ENCODE peak calls at places on chromosomes 3 and 15, in nine cellular contexts. T is NCI-H2029 treated with DMSO at 0.1 percent for 48 hours, V is LoVo, K is caudate nucleus, F is Daoy, H is NCI-H226, P is progenitor cell of endocrine pancreas, D is natural killer cell, N is NCI-H774. O is an unnamed sample.

GRCh38 chr15:68271854-68272471 is 5.6 kb upstream of the FEM1B start:
- DNase-seq in K (no peak), T (no peak), F (peak; percentile 89), P (no peak), N (peak; percentile 6), H (peak; percentile 96), D (no peak), V (no peak), O (peak; percentile 55)

GRCh38 chr3:111723293-111723963 is 128.3 kb upstream of the ZBED2 start:
- DNase-seq in P (no peak), D (no peak), V (no peak), N (peak; percentile 48), T (no peak), K (no peak), F (peak; percentile 69), H (no peak), O (no peak)

GRCh38 chr3:71944482-71944881 is 159.5 kb upstream of the PROK2 start:
- DNase-seq in F (no peak), T (no peak), V (no peak), H (no peak), K (no peak), N (peak; percentile 42), D (no peak), P (no peak), O (no peak)

GRCh38 chr3:101813817-101814440 is 34.9 kb downstream of the NXPE3 start:
- DNase-seq in T (no peak), F (no peak), N (peak; percentile 7), P (no peak), H (no peak), K (no peak), D (no peak), V (peak; percentile 20), O (no peak)

GRCh38 chr15:69729167-69729748 is 276.6 kb downstream of the RPLP1 start:
- DNase-seq in V (peak; percentile 20), F (no peak), T (no peak), P (no peak), D (peak; percentile 68), H (no peak), K (no peak), N (no peak), O (no peak)

GRCh38 chr15:70596354-70597055 is 166.9 kb downstream of the UACA start:
- DNase-seq in D (no peak), T (no peak), K (no peak), V (peak; percentile 81), P (no peak), F (peak; percentile 90), H (peak; percentile 85), N (no peak), O (no peak)

GRCh38 chr15:59594493-59594942 is 17.1 kb upstream of the GCNT3 start:
- DNase-seq in D (no peak), V (peak; percentile 88), N (no peak), T (no peak), H (peak; percentile 100), P (no peak), F (peak; percentile 75), K (no peak), O (no peak)

GRCh38 chr3:178900244-178900643 is 171.4 kb downstream of the ZMAT3 start:
- DNase-seq in N (peak; percentile 95), D (no peak), K (no peak), T (peak; percentile 53), F (no peak), P (no peak), H (no peak), V (no peak), O (no peak)

GRCh38 chr3:122258757-122259371 is 66.2 kb upstream of the CSTA start:
- DNase-seq in P (peak; percentile 49), N (peak; percentile 36), K (peak; percentile 14), H (peak; percentile 26), V (peak; percentile 56), D (no peak), T (peak; percentile 35), F (peak; percentile 82), O (peak; percentile 39)

GRCh38 chr15:48103647-48104046 is 17.1 kb upstream of the SLC24A5 start:
- DNase-seq in P (no peak), D (no peak), V (no peak), N (no peak), F (no peak), T (no peak), H (no peak), K (no peak), O (no peak)

GRCh38 chr3:69081583-69082262 is 1.6 kb upstream of the UBA3 start:
- DNase-seq in K (no peak), F (peak; percentile 55), T (no peak), H (peak; percentile 19), D (no peak), N (no peak), V (no peak), P (no peak), O (no peak)

GRCh38 chr15:45387379-45388007 is 9.1 kb upstream of the GATM start:
- DNase-seq in N (no peak), P (no peak), K (no peak), T (no peak), H (no peak), F (no peak), D (no peak), V (no peak), O (no peak)

GRCh38 chr3:13479332-13479581 is 849 bp upstream of the HDAC11 start:
- DNase-seq in V (peak; percentile 22), N (no peak), F (peak; percentile 35), P (no peak), H (no peak), K (peak; percentile 67), T (no peak), D (no peak), O (peak; percentile 92)

GRCh38 chr3:157333551-157333991 is 103.1 kb upstream of the PTX3 start:
- DNase-seq in H (no peak), V (no peak), D (no peak), N (no peak), T (no peak), F (peak; percentile 63), K (no peak), P (no peak), O (no peak)

GRCh38 chr3:42732829-42733459 is 30.3 kb upstream of the HHATL start:
- DNase-seq in H (no peak), P (no peak), T (no peak), K (no peak), F (no peak), V (no peak), N (no peak), D (no peak), O (no peak)

GRCh38 chr15:48785195-48785594 is 25.7 kb downstream of the CEP152 start:
- DNase-seq in T (no peak), K (no peak), H (no peak), N (no peak), V (no peak), P (no peak), D (no peak), F (no peak), O (no peak)

GRCh38 chr3:134003066-134003465 is 26.7 kb downstream of the SLCO2A1 start:
- DNase-seq in K (no peak), D (no peak), H (no peak), N (no peak), P (no peak), F (no peak), V (no peak), T (no peak), O (no peak)

GRCh38 chr3:136380530-136380929 is 130.4 kb downstream of the PCCB start:
- DNase-seq in T (no peak), V (no peak), N (no peak), K (no peak), P (no peak), D (no peak), F (peak; percentile 16), H (peak; percentile 33), O (no peak)

GRCh38 chr3:52238761-52239701 is at the start of gene TWF2:
- DNase-seq in F (peak; percentile 85), D (peak; percentile 84), P (peak; percentile 76), K (no peak), N (peak; percentile 30), H (peak; percentile 56), T (no peak), V (peak; percentile 84), O (peak; percentile 68)

GRCh38 chr15:91967935-91968605 is 114.6 kb downstream of the SLCO3A1 start:
- DNase-seq in F (no peak), K (no peak), T (no peak), V (no peak), D (no peak), N (no peak), P (no peak), H (peak; percentile 29), O (no peak)

GRCh38 chr3:194056731-194057415 is 79.1 kb upstream of the HES1 start:
- DNase-seq in P (no peak), N (no peak), T (no peak), K (no peak), F (no peak), D (no peak), H (no peak), V (no peak), O (no peak)

GRCh38 chr3:128416578-128417150 is 50.0 kb downstream of the DNAJB8 start:
- DNase-seq in K (no peak), N (no peak), T (no peak), V (peak; percentile 97), D (no peak), H (peak; percentile 56), F (peak; percentile 96), P (no peak), O (no peak)

O was measured in hippocampal formation.